ENCODE peak calls at places on chromosomes 11 and 22, in seven cellular contexts. One of them, this sample, is unnamed.

GRCh38 chr22:46763051-46763705 is 728 bp downstream of the TBC1D22A start:
- DNase-seq in mammary epithelial cell: no peak
- DNase-seq in A549: no peak
- DNase-seq in pancreas: no peak
- DNase-seq in Peyer's patch: peak; percentile 86
- DNase-seq in aorta: no peak
- DNase-seq in tibial nerve: peak; percentile 38
- DNase-seq in this sample: peak; percentile 55

GRCh38 chr11:113796663-113797259 is 17.2 kb downstream of the CLDN25 start:
- DNase-seq in mammary epithelial cell: peak; percentile 40
- DNase-seq in A549: peak; percentile 31
- DNase-seq in pancreas: peak; percentile 36
- DNase-seq in Peyer's patch: no peak
- DNase-seq in aorta: no peak
- DNase-seq in tibial nerve: no peak
- DNase-seq in this sample: no peak

GRCh38 chr11:86174101-86175046 is 70.2 kb upstream of the EED start:
- DNase-seq in mammary epithelial cell: peak; percentile 97
- DNase-seq in A549: peak; percentile 67
- DNase-seq in pancreas: peak; percentile 39
- DNase-seq in Peyer's patch: no peak
- DNase-seq in aorta: peak; percentile 93
- DNase-seq in tibial nerve: peak; percentile 27
- DNase-seq in this sample: no peak

GRCh38 chr11:113213549-113213948 is 100.8 kb upstream of the TTC12 start:
- DNase-seq in mammary epithelial cell: no peak
- DNase-seq in A549: no peak
- DNase-seq in pancreas: no peak
- DNase-seq in Peyer's patch: no peak
- DNase-seq in aorta: no peak
- DNase-seq in tibial nerve: no peak
- DNase-seq in this sample: no peak

GRCh38 chr11:121512468-121513465 is 60.0 kb upstream of the SORL1-AS1 start:
- DNase-seq in mammary epithelial cell: no peak
- DNase-seq in A549: no peak
- DNase-seq in pancreas: no peak
- DNase-seq in Peyer's patch: no peak
- DNase-seq in aorta: no peak
- DNase-seq in tibial nerve: no peak
- DNase-seq in this sample: no peak

GRCh38 chr11:45097721-45098493 is 48.5 kb upstream of the PRDM11 start:
- DNase-seq in mammary epithelial cell: peak; percentile 51
- DNase-seq in A549: peak; percentile 23
- DNase-seq in pancreas: no peak
- DNase-seq in Peyer's patch: no peak
- DNase-seq in aorta: peak; percentile 79
- DNase-seq in tibial nerve: no peak
- DNase-seq in this sample: peak; percentile 30

GRCh38 chr22:19703869-19704268 is 10.4 kb upstream of the SEPTIN5 start:
- DNase-seq in mammary epithelial cell: no peak
- DNase-seq in A549: no peak
- DNase-seq in pancreas: no peak
- DNase-seq in Peyer's patch: no peak
- DNase-seq in aorta: no peak
- DNase-seq in tibial nerve: no peak
- DNase-seq in this sample: no peak

GRCh38 chr11:1008781-1009180 is 27.7 kb downstream of the MUC6 start:
- DNase-seq in mammary epithelial cell: no peak
- DNase-seq in A549: no peak
- DNase-seq in pancreas: no peak
- DNase-seq in Peyer's patch: no peak
- DNase-seq in aorta: no peak
- DNase-seq in tibial nerve: no peak
- DNase-seq in this sample: no peak

GRCh38 chr11:2586091-2586792 is 113.6 kb downstream of the KCNQ1OT1 start:
- DNase-seq in mammary epithelial cell: no peak
- DNase-seq in A549: no peak
- DNase-seq in pancreas: peak; percentile 8
- DNase-seq in Peyer's patch: no peak
- DNase-seq in aorta: peak; percentile 41
- DNase-seq in tibial nerve: no peak
- DNase-seq in this sample: peak; percentile 45

GRCh38 chr11:2213890-2214526 is 42.4 kb upstream of the TH start:
- DNase-seq in mammary epithelial cell: no peak
- DNase-seq in A549: no peak
- DNase-seq in pancreas: no peak
- DNase-seq in Peyer's patch: no peak
- DNase-seq in aorta: no peak
- DNase-seq in tibial nerve: no peak
- DNase-seq in this sample: no peak

GRCh38 chr22:35899736-35900135 is 128.9 kb downstream of the RBFOX2 start:
- DNase-seq in mammary epithelial cell: no peak
- DNase-seq in A549: no peak
- DNase-seq in pancreas: no peak
- DNase-seq in Peyer's patch: no peak
- DNase-seq in aorta: no peak
- DNase-seq in tibial nerve: no peak
- DNase-seq in this sample: no peak

GRCh38 chr11:19978668-19979518 is 181.4 kb downstream of the DBX1 start:
- DNase-seq in mammary epithelial cell: peak; percentile 85
- DNase-seq in A549: peak; percentile 79
- DNase-seq in pancreas: no peak
- DNase-seq in Peyer's patch: no peak
- DNase-seq in aorta: peak; percentile 75
- DNase-seq in tibial nerve: no peak
- DNase-seq in this sample: no peak

GRCh38 chr11:57637626-57638004 is 12.1 kb downstream of the YPEL4 start:
- DNase-seq in mammary epithelial cell: no peak
- DNase-seq in A549: no peak
- DNase-seq in pancreas: no peak
- DNase-seq in Peyer's patch: no peak
- DNase-seq in aorta: no peak
- DNase-seq in tibial nerve: no peak
- DNase-seq in this sample: no peak

GRCh38 chr11:748007-748359 is 719 bp downstream of the TALDO1 start:
- DNase-seq in mammary epithelial cell: no peak
- DNase-seq in A549: no peak
- DNase-seq in pancreas: no peak
- DNase-seq in Peyer's patch: no peak
- DNase-seq in aorta: peak; percentile 60
- DNase-seq in tibial nerve: no peak
- DNase-seq in this sample: no peak

GRCh38 chr22:37655252-37655563 is 3.3 kb upstream of the PDXP start:
- DNase-seq in mammary epithelial cell: no peak
- DNase-seq in A549: no peak
- DNase-seq in pancreas: no peak
- DNase-seq in Peyer's patch: no peak
- DNase-seq in aorta: no peak
- DNase-seq in tibial nerve: no peak
- DNase-seq in this sample: no peak

GRCh38 chr11:57777969-57778317 is 16.3 kb downstream of the CTNND1 start:
- DNase-seq in mammary epithelial cell: peak; percentile 56
- DNase-seq in A549: peak; percentile 70
- DNase-seq in pancreas: peak; percentile 54
- DNase-seq in Peyer's patch: no peak
- DNase-seq in aorta: no peak
- DNase-seq in tibial nerve: no peak
- DNase-seq in this sample: no peak

GRCh38 chr11:64238076-64238475 is 2.8 kb upstream of the FKBP2 start:
- DNase-seq in mammary epithelial cell: no peak
- DNase-seq in A549: no peak
- DNase-seq in pancreas: peak; percentile 36
- DNase-seq in Peyer's patch: peak; percentile 61
- DNase-seq in aorta: no peak
- DNase-seq in tibial nerve: no peak
- DNase-seq in this sample: no peak

GRCh38 chr22:31346733-31347250 is 646 bp upstream of the PATZ1 start:
- DNase-seq in mammary epithelial cell: peak; percentile 28
- DNase-seq in A549: peak; percentile 50
- DNase-seq in pancreas: peak; percentile 65
- DNase-seq in Peyer's patch: peak; percentile 72
- DNase-seq in aorta: no peak
- DNase-seq in tibial nerve: peak; percentile 24
- DNase-seq in this sample: peak; percentile 48

GRCh38 chr22:37163618-37164534 is 14.2 kb upstream of the IL2RB start:
- DNase-seq in mammary epithelial cell: no peak
- DNase-seq in A549: no peak
- DNase-seq in pancreas: no peak
- DNase-seq in Peyer's patch: peak; percentile 55
- DNase-seq in aorta: no peak
- DNase-seq in tibial nerve: no peak
- DNase-seq in this sample: peak; percentile 74

GRCh38 chr11:12433571-12434061 is 56.2 kb downstream of the PARVA start:
- DNase-seq in mammary epithelial cell: no peak
- DNase-seq in A549: no peak
- DNase-seq in pancreas: no peak
- DNase-seq in Peyer's patch: no peak
- DNase-seq in aorta: peak; percentile 66
- DNase-seq in tibial nerve: no peak
- DNase-seq in this sample: no peak

GRCh38 chr11:12435264-12435663 is 57.9 kb downstream of the PARVA start:
- DNase-seq in mammary epithelial cell: no peak
- DNase-seq in A549: no peak
- DNase-seq in pancreas: no peak
- DNase-seq in Peyer's patch: no peak
- DNase-seq in aorta: no peak
- DNase-seq in tibial nerve: no peak
- DNase-seq in this sample: no peak

GRCh38 chr11:12436266-12436665 is 58.9 kb downstream of the PARVA start:
- DNase-seq in mammary epithelial cell: no peak
- DNase-seq in A549: no peak
- DNase-seq in pancreas: no peak
- DNase-seq in Peyer's patch: no peak
- DNase-seq in aorta: no peak
- DNase-seq in tibial nerve: no peak
- DNase-seq in this sample: no peak

GRCh38 chr11:12432507-12432906 is 55.1 kb downstream of the PARVA start:
- DNase-seq in mammary epithelial cell: no peak
- DNase-seq in A549: no peak
- DNase-seq in pancreas: no peak
- DNase-seq in Peyer's patch: no peak
- DNase-seq in aorta: no peak
- DNase-seq in tibial nerve: no peak
- DNase-seq in this sample: no peak

DNA sequence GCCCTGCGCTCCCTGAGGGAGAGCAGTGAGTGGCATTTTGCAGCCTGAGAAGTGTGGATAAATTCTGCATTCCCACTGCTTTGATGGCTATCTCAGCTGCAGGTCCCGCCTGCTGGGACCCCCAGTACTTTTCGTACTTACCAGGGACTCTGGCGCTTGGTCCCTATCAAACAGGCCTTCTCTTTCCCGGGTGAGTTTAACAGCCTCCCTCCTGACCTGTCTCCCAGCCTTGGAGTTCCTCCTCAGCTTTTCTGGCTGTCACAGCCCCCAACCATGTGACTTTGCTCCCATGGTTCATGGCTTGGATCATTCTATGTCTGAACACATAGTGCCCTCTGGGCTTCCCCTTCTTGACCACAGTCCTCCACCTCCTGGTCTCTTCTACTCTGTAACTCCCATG is 56.9 kb downstream of the PARVA start:
- DNase-seq in mammary epithelial cell: no peak
- DNase-seq in A549: no peak
- DNase-seq in pancreas: no peak
- DNase-seq in Peyer's patch: no peak
- DNase-seq in aorta: no peak
- DNase-seq in tibial nerve: no peak
- DNase-seq in this sample: no peak
- H3K27ac ChIP-seq in mammary epithelial cell: no peak overlapping the region
- H3K27ac ChIP-seq in A549: no peak overlapping the region
- H3K27ac ChIP-seq in pancreas: no peak overlapping the region
- H3K27ac ChIP-seq in Peyer's patch: peak overlapping the region; percentile 51
- H3K27ac ChIP-seq in aorta: peak overlapping the region; percentile 97
- H3K27ac ChIP-seq in tibial nerve: peak overlapping the region; percentile 75
- H3K27ac ChIP-seq in this sample: no peak overlapping the region

DNA sequence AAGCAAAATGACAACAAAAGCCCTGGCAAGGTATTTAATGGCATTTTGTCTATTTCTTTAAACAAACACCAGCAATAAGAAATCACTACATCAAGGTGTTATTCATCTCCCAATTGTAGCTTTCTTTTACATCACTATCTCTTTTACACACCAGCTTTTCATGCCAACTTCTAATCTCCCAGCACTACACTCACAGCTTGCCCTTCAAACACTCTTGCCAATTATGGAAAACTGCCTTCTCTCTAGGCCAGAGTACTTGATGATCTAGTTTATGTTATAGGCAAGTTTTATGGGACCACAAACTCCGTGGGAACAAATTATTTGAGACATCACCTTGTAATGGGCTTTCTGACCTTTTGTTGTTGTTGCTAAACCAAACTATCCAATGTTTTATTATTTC is 61.3 kb downstream of the SVIP start:
- DNase-seq in mammary epithelial cell: no peak
- DNase-seq in A549: no peak
- DNase-seq in pancreas: no peak
- DNase-seq in Peyer's patch: no peak
- DNase-seq in aorta: no peak
- DNase-seq in tibial nerve: no peak
- DNase-seq in this sample: no peak
- H3K4me1 ChIP-seq in mammary epithelial cell: peaks cover 6% of the 10 kb centered on the region
- H3K4me1 ChIP-seq in A549: no peaks in the 10 kb centered on the region
- H3K4me1 ChIP-seq in pancreas: no peaks in the 10 kb centered on the region
- H3K4me1 ChIP-seq in Peyer's patch: no peaks in the 10 kb centered on the region
- H3K4me1 ChIP-seq in aorta: no peaks in the 10 kb centered on the region
- H3K4me1 ChIP-seq in tibial nerve: no peaks in the 10 kb centered on the region
- H3K4me1 ChIP-seq in this sample: no peaks in the 10 kb centered on the region

DNA sequence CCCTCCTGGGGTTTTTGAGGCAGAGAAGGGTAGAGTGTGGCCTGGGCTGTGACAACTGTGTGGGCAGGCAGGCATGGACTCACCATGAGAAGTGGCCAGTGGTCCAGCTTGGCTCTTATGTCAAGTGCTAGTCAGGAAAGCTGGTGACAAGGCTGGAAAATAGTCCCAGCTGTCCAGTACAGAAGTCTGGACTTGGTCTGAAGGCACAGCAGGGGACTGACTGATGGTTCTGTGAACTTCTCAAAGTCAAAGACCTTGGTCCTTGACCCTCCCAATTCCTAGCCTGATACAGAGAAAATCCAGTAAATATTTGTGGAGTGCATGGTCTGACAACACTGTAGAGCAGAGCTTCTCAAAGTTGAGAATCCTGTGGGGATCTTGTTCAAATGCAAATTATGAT is 1.7 kb downstream of the PPFIBP2 start:
- DNase-seq in mammary epithelial cell: no peak
- DNase-seq in A549: no peak
- DNase-seq in pancreas: no peak
- DNase-seq in Peyer's patch: no peak
- DNase-seq in aorta: no peak
- DNase-seq in tibial nerve: no peak
- DNase-seq in this sample: no peak
- H3K4me3 ChIP-seq in mammary epithelial cell: no peak overlapping the region
- H3K4me3 ChIP-seq in A549: no peak overlapping the region
- H3K4me3 ChIP-seq in pancreas: no peak overlapping the region
- H3K4me3 ChIP-seq in Peyer's patch: no peak overlapping the region
- H3K4me3 ChIP-seq in aorta: no peak overlapping the region
- H3K4me3 ChIP-seq in tibial nerve: no peak overlapping the region
- H3K4me3 ChIP-seq in this sample: no peak overlapping the region

DNA sequence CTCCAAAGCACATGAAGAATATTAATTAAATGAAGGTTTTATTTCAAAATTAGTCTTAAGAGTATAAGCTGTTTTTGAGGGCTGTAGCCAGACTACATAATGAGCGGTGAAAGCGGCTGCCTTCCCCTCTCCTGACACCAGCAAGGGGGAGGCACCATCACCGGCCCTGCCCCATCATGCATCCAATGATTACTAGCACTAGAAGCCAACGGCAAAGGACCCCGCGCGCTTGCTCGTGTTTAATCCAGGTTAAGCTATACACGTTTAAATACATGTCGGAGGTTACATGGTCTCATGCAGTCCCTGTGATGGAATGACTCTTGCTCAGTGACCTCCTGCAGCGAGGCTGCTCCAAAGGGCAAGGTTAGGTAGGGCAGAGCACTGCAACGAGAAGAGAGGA is 50.3 kb downstream of the FEZ1 start:
- DNase-seq in mammary epithelial cell: no peak
- DNase-seq in A549: no peak
- DNase-seq in pancreas: no peak
- DNase-seq in Peyer's patch: no peak
- DNase-seq in aorta: no peak
- DNase-seq in tibial nerve: no peak
- DNase-seq in this sample: no peak
- H3K27ac ChIP-seq in mammary epithelial cell: no peak overlapping the region
- H3K27ac ChIP-seq in A549: no peak overlapping the region
- H3K27ac ChIP-seq in pancreas: no peak overlapping the region
- H3K27ac ChIP-seq in Peyer's patch: no peak overlapping the region
- H3K27ac ChIP-seq in aorta: no peak overlapping the region
- H3K27ac ChIP-seq in tibial nerve: no peak overlapping the region
- H3K27ac ChIP-seq in this sample: no peak overlapping the region